ENCODE peak calls at places on chromosomes 13 and 19, in eight cellular contexts. R, T, B, M, Q, D, I and G are unnamed samples.
A peak's percentile ranks its signal among the peaks of the same experiment; 100 is the strongest.

GRCh38 chr13:78317030-78317429 is 286.3 kb downstream of the POU4F1 start:
- DNase-seq in R (no peak), T (no peak), B (no peak), M (no peak), Q (no peak), D (peak; percentile 1), I (no peak), G (no peak)

GRCh38 chr13:96075953-96076543 is 13.9 kb upstream of the HS6ST3 start:
- DNase-seq in R (no peak), T (no peak), B (no peak), M (no peak), Q (no peak), D (peak; percentile 23), I (no peak), G (no peak)

GRCh38 chr13:60591348-60591747 is 194.3 kb downstream of the TDRD3 start:
- DNase-seq in R (no peak), T (no peak), B (peak; percentile 12), M (no peak), Q (no peak), D (peak; percentile 91), I (no peak), G (peak; percentile 71)

GRCh38 chr19:50517704-50518075 is 4.0 kb upstream of the ASPDH start:
- DNase-seq in R (no peak), T (no peak), B (no peak), M (no peak), Q (no peak), D (no peak), I (no peak), G (no peak)

GRCh38 chr19:4583961-4584669 is 24.6 kb upstream of the SEMA6B start:
- DNase-seq in R (no peak), T (peak; percentile 20), B (no peak), M (no peak), Q (no peak), D (no peak), I (no peak), G (peak; percentile 52)

GRCh38 chr19:10690351-10690781 is 10.9 kb upstream of the QTRT1 start:
- DNase-seq in R (no peak), T (no peak), B (no peak), M (no peak), Q (no peak), D (peak; percentile 36), I (no peak), G (no peak)

GRCh38 chr19:23283925-23284324 is 33.7 kb upstream of the ZNF724 start:
- DNase-seq in R (peak; percentile 48), T (peak; percentile 11), B (peak; percentile 20), M (peak; percentile 57), Q (peak; percentile 23), D (peak; percentile 43), I (no peak), G (peak; percentile 35)

GRCh38 chr13:95300625-95301134 is 571 bp downstream of the ABCC4 start:
- DNase-seq in R (peak; percentile 62), T (no peak), B (peak; percentile 64), M (peak; percentile 24), Q (peak; percentile 56), D (peak; percentile 70), I (peak; percentile 47), G (peak; percentile 42)

GRCh38 chr19:15740785-15741184 is 3.0 kb downstream of the OR10H3 start:
- DNase-seq in R (no peak), T (no peak), B (no peak), M (no peak), Q (no peak), D (no peak), I (no peak), G (no peak)